ENCODE peak calls at places on chromosomes 2 and 18, in four cellular contexts. One of them, this sample, is unnamed.

GRCh38 chr2:136434251-136434715 is 316.3 kb upstream of the CXCR4 start:
- DNase-seq in CD4-positive, alpha-beta T cell: no peak
- DNase-seq in memory B cell: no peak
- DNase-seq in NCI-H1694: no peak
- DNase-seq in this sample: no peak

GRCh38 chr2:217383620-217384019 is 523.8 kb upstream of the TNP1 start:
- DNase-seq in CD4-positive, alpha-beta T cell: no peak
- DNase-seq in memory B cell: no peak
- DNase-seq in NCI-H1694: no peak
- DNase-seq in this sample: no peak

GRCh38 chr2:174836345-174836999 is 72.2 kb upstream of the CHRNA1 start:
- DNase-seq in CD4-positive, alpha-beta T cell: no peak
- DNase-seq in memory B cell: no peak
- DNase-seq in NCI-H1694: no peak
- DNase-seq in this sample: no peak

GRCh38 chr18:52343138-52343537 is 3.1 kb downstream of the DCC start:
- DNase-seq in CD4-positive, alpha-beta T cell: no peak
- DNase-seq in memory B cell: no peak
- DNase-seq in NCI-H1694: peak; percentile 42
- DNase-seq in this sample: no peak

GRCh38 chr2:172436889-172437288 is 9.5 kb downstream of the ITGA6 start:
- DNase-seq in CD4-positive, alpha-beta T cell: no peak
- DNase-seq in memory B cell: no peak
- DNase-seq in NCI-H1694: no peak
- DNase-seq in this sample: no peak

GRCh38 chr2:121038431-121038830 is 246.6 kb downstream of the TFCP2L1 start:
- DNase-seq in CD4-positive, alpha-beta T cell: no peak
- DNase-seq in memory B cell: no peak
- DNase-seq in NCI-H1694: no peak
- DNase-seq in this sample: no peak

GRCh38 chr2:219353129-219353528 is 20.6 kb upstream of the RESP18 start:
- DNase-seq in CD4-positive, alpha-beta T cell: no peak
- DNase-seq in memory B cell: no peak
- DNase-seq in NCI-H1694: no peak
- DNase-seq in this sample: no peak

GRCh38 chr2:137748533-137748932 is 215.7 kb upstream of the HNMT start:
- DNase-seq in CD4-positive, alpha-beta T cell: no peak
- DNase-seq in memory B cell: no peak
- DNase-seq in NCI-H1694: no peak
- DNase-seq in this sample: no peak

GRCh38 chr2:27322301-27322765 is 564 bp downstream of the MPV17 start:
- DNase-seq in CD4-positive, alpha-beta T cell: no peak
- DNase-seq in memory B cell: peak; percentile 27
- DNase-seq in NCI-H1694: no peak
- DNase-seq in this sample: no peak

GRCh38 chr2:28366496-28367282 is 26.0 kb upstream of the FOSL2 start:
- DNase-seq in CD4-positive, alpha-beta T cell: peak; percentile 40
- DNase-seq in memory B cell: no peak
- DNase-seq in NCI-H1694: no peak
- DNase-seq in this sample: no peak

GRCh38 chr2:173058673-173059072 is 17.0 kb upstream of the MAP3K20 start:
- DNase-seq in CD4-positive, alpha-beta T cell: no peak
- DNase-seq in memory B cell: no peak
- DNase-seq in NCI-H1694: no peak
- DNase-seq in this sample: no peak